ENCODE peak calls at places on chromosomes 7 and 10, in six cellular contexts. B, F, L, Z, K and T are unnamed samples.

GRCh38 chr10:102243304-102243703 is 2.0 kb upstream of the PITX3 start:
- DNase-seq in B (no peak), F (peak; percentile 54), L (no peak), Z (no peak), K (no peak), T (no peak)

GRCh38 chr10:71075066-71075758 is 137.2 kb upstream of the UNC5B start:
- DNase-seq in B (peak; percentile 59), F (no peak), L (peak; percentile 13), Z (no peak), K (no peak), T (no peak)

GRCh38 chr7:4993471-4993870 is 34.5 kb upstream of the MMD2 start:
- DNase-seq in B (peak; percentile 51), F (no peak), L (no peak), Z (no peak), K (no peak), T (no peak)

GRCh38 chr7:152459724-152460251 is 24.0 kb upstream of the KMT2C start:
- DNase-seq in B (no peak), F (no peak), L (no peak), Z (no peak), K (no peak), T (no peak)

GRCh38 chr10:14995964-14996565 is 36.9 kb downstream of the MEIG1 start:
- DNase-seq in B (no peak), F (no peak), L (no peak), Z (no peak), K (no peak), T (no peak)

GRCh38 chr10:113563306-113564088 is 10.6 kb downstream of the HABP2 start:
- DNase-seq in B (peak; percentile 85), F (peak; percentile 48), L (peak; percentile 79), Z (peak; percentile 79), K (peak; percentile 78), T (peak; percentile 49)

GRCh38 chr7:124318716-124319115 is 285.8 kb upstream of the TMEM229A start:
- DNase-seq in B (no peak), F (no peak), L (no peak), Z (no peak), K (no peak), T (no peak)

GRCh38 chr7:70193514-70193913 is 595.2 kb downstream of the AUTS2 start:
- DNase-seq in B (no peak), F (no peak), L (no peak), Z (no peak), K (no peak), T (peak; percentile 19)

GRCh38 chr10:61487506-61487905 is 34.3 kb upstream of the TMEM26 start:
- DNase-seq in B (no peak), F (no peak), L (no peak), Z (no peak), K (no peak), T (no peak)

GRCh38 chr10:126640391-126640790 is 30.1 kb downstream of the C10orf90 start:
- DNase-seq in B (no peak), F (no peak), L (no peak), Z (no peak), K (no peak), T (no peak)

GRCh38 chr10:101099901-101100300 is 31.2 kb upstream of the TLX1 start:
- DNase-seq in B (no peak), F (no peak), L (no peak), Z (no peak), K (no peak), T (no peak)

GRCh38 chr7:71457881-71458590 is 326.1 kb downstream of the GALNT17 start:
- DNase-seq in B (no peak), F (no peak), L (no peak), Z (no peak), K (no peak), T (no peak)

GRCh38 chr7:159318682-159319351 is 174.2 kb upstream of the VIPR2 start:
- DNase-seq in B (no peak), F (no peak), L (no peak), Z (no peak), K (no peak), T (no peak)

GRCh38 chr10:130074639-130075038 is 36.0 kb downstream of the C10orf143 start:
- DNase-seq in B (no peak), F (no peak), L (no peak), Z (no peak), K (no peak), T (no peak)

GRCh38 chr7:1887251-1887650 is 217.2 kb downstream of the ELFN1 start:
- DNase-seq in B (no peak), F (no peak), L (no peak), Z (no peak), K (no peak), T (no peak)

GRCh38 chr10:35339946-35340345 is 3.6 kb downstream of the CCNY start:
- DNase-seq in B (no peak), F (no peak), L (no peak), Z (no peak), K (no peak), T (peak; percentile 10)

GRCh38 chr7:100867040-100867795 is at the start of gene TRIP6:
- DNase-seq in B (peak; percentile 84), F (peak; percentile 83), L (peak; percentile 73), Z (peak; percentile 82), K (peak; percentile 93), T (peak; percentile 96)

GRCh38 chr10:49157229-49157628 is 23.4 kb upstream of the FAM170B start:
- DNase-seq in B (no peak), F (no peak), L (no peak), Z (no peak), K (no peak), T (no peak)

GRCh38 chr7:101618207-101618839 is 10.8 kb downstream of the MYL10 start:
- DNase-seq in B (no peak), F (no peak), L (no peak), Z (no peak), K (no peak), T (no peak)

GRCh38 chr10:122435212-122435827 is 19.1 kb upstream of the ARMS2 start:
- DNase-seq in B (no peak), F (no peak), L (no peak), Z (no peak), K (no peak), T (no peak)

GRCh38 chr7:13179011-13179574 is 491.7 kb downstream of the ARL4A start:
- DNase-seq in B (no peak), F (no peak), L (no peak), Z (no peak), K (no peak), T (no peak)

GRCh38 chr7:127702253-127702652 is 50.3 kb downstream of the SND1 start:
- DNase-seq in B (no peak), F (no peak), L (no peak), Z (no peak), K (no peak), T (no peak)